ENCODE peak calls at places on chromosome 6, in ten cellular contexts. N is stomach; W is A549; Y is A172; I is stimulated activated CD4-positive, alpha-beta T cell treated with anti-CD3 and anti-CD28 coated beads, Interleukin-2, amount 100 ng/mL, for 48 hours; E is heart left ventricle; R is ELR; D is putamen; B is GM06990; U is stimulated activated naive B cell treated with anti-CD40 and anti-IgM and Interleukin-4, amounts not matched to agents 10 μg/mL and 1 μg/mL and 100 μg/mL, for 72 hours. J is an unnamed sample.

GRCh38 chr6:95648636-95649035 is 71.3 kb downstream of the MANEA start:
- DNase-seq in W (no peak), D (no peak), I (no peak), R (no peak), U (no peak), N (no peak), E (no peak), B (no peak), Y (no peak), J (no peak)

GRCh38 chr6:1832844-1833787 is 223.4 kb downstream of the FOXC1 start:
- DNase-seq in R (no peak), I (no peak), W (no peak), D (no peak), N (peak; percentile 57), B (no peak), Y (no peak), E (peak; percentile 60), U (no peak), J (no peak)

GRCh38 chr6:32627831-32628230 is 9.4 kb upstream of the HLA-DQA1 start:
- DNase-seq in W (no peak), E (peak; percentile 48), Y (no peak), R (peak; percentile 26), D (no peak), N (peak; percentile 47), U (peak; percentile 73), B (peak; percentile 73), I (peak; percentile 11), J (no peak)

GRCh38 chr6:138454976-138455706 is 44.2 kb downstream of the NHSL1 start:
- DNase-seq in E (peak; percentile 28), U (no peak), W (peak; percentile 29), B (peak; percentile 53), R (peak; percentile 30), I (peak; percentile 12), N (peak; percentile 83), Y (no peak), D (no peak), J (no peak)

GRCh38 chr6:31399589-31400466 is 3.6 kb upstream of the MICA start:
- DNase-seq in Y (peak; percentile 78), R (peak; percentile 95), U (peak; percentile 39), I (peak; percentile 55), D (peak; percentile 82), E (peak; percentile 96), N (peak; percentile 91), B (peak; percentile 85), W (peak; percentile 88), J (peak; percentile 64)

GRCh38 chr6:62652692-62653328 is 366.8 kb upstream of the KHDRBS2 start:
- DNase-seq in Y (no peak), N (no peak), R (peak; percentile 4), I (no peak), E (no peak), B (no peak), W (peak; percentile 3), D (no peak), U (no peak), J (no peak)

GRCh38 chr6:12458558-12458957 is 168.4 kb downstream of the EDN1 start:
- DNase-seq in Y (no peak), B (no peak), U (no peak), E (no peak), D (no peak), W (no peak), N (no peak), I (no peak), R (no peak), J (no peak)

GRCh38 chr6:137601471-137601870 is 107.3 kb upstream of the OLIG3 start:
- DNase-seq in U (no peak), B (no peak), E (no peak), D (peak; percentile 34), R (no peak), Y (no peak), N (no peak), I (no peak), W (no peak), J (no peak)

J was measured in RCC 7860.